ENCODE peak calls at places on chromosomes 1 and 21, in seven cellular contexts. F is lower lobe of right lung, A is choroid plexus epithelial cell, Q is suprapubic skin, Y is nephron progenitor cell, H is fibroblast of lung, L is cardiac fibroblast. S is an unnamed sample.

GRCh38 chr1:26225033-26225831 is 8.8 kb upstream of the CEP85 start:
- DNase-seq in F (peak), A (peak), Q (peak), Y (peak), H (peak), L (peak), S (no peak)

GRCh38 chr21:16496594-16496993 is 766.8 kb downstream of the USP25 start:
- DNase-seq in F (no peak), A (peak), Q (no peak), Y (no peak), H (no peak), L (no peak), S (no peak)

GRCh38 chr1:87513971-87514660 is 185.4 kb downstream of the LMO4 start:
- DNase-seq in F (no peak), A (no peak), Q (no peak), Y (no peak), H (peak), L (no peak), S (no peak)

GRCh38 chr1:58576727-58577675 is at the start of gene TACSTD2:
- DNase-seq in F (peak), A (no peak), Q (peak), Y (peak), H (no peak), L (no peak), S (no peak)

GRCh38 chr1:150484431-150484830 is 2.8 kb upstream of the TARS2 start:
- DNase-seq in F (no peak), A (no peak), Q (no peak), Y (no peak), H (no peak), L (peak), S (peak)

GRCh38 chr1:50279622-50280320 is 143.5 kb downstream of the DMRTA2 start:
- DNase-seq in F (no peak), A (peak), Q (no peak), Y (peak), H (no peak), L (peak), S (no peak)

GRCh38 chr1:35560256-35561225 is 2.9 kb downstream of the NCDN start:
- DNase-seq in F (peak), A (no peak), Q (peak), Y (no peak), H (no peak), L (no peak), S (no peak)

GRCh38 chr1:151839457-151840409 is at the start of gene C2CD4D:
- DNase-seq in F (peak), A (peak), Q (peak), Y (peak), H (no peak), L (no peak), S (no peak)

GRCh38 chr1:84724128-84724860 is 34.0 kb upstream of the SSX2IP start:
- DNase-seq in F (peak), A (no peak), Q (no peak), Y (peak), H (no peak), L (no peak), S (no peak)

GRCh38 chr21:18832950-18833349 is 429.4 kb upstream of the TMPRSS15 start:
- DNase-seq in F (no peak), A (peak), Q (no peak), Y (no peak), H (peak), L (peak), S (peak)

GRCh38 chr1:70468180-70468579 is 57.1 kb downstream of the CTH start:
- DNase-seq in F (no peak), A (no peak), Q (no peak), Y (no peak), H (no peak), L (no peak), S (no peak)

GRCh38 chr1:82625562-82625961 is 824.8 kb downstream of the ADGRL2 start:
- DNase-seq in F (no peak), A (no peak), Q (no peak), Y (no peak), H (peak), L (no peak), S (no peak)

GRCh38 chr1:17485280-17485679 is 45.8 kb upstream of the RCC2 start:
- DNase-seq in F (no peak), A (peak), Q (no peak), Y (peak), H (peak), L (peak), S (no peak)

GRCh38 chr1:30823627-30823968 is 66.0 kb upstream of the LAPTM5 start:
- DNase-seq in F (no peak), A (no peak), Q (no peak), Y (no peak), H (no peak), L (no peak), S (no peak)

GRCh38 chr1:33185541-33185940 is 3.7 kb upstream of the TRIM62 start:
- DNase-seq in F (no peak), A (no peak), Q (no peak), Y (no peak), H (no peak), L (no peak), S (no peak)

GRCh38 chr1:22118291-22118992 is 24.5 kb downstream of the WNT4 start:
- DNase-seq in F (no peak), A (no peak), Q (peak), Y (no peak), H (no peak), L (no peak), S (no peak)

GRCh38 chr1:53060580-53060979 is 1.4 kb upstream of the PODN start:
- DNase-seq in F (no peak), A (peak), Q (peak), Y (no peak), H (peak), L (peak), S (peak)

GRCh38 chr1:119948342-119949214 is 52.3 kb upstream of the ADAM30 start:
- DNase-seq in F (peak), A (peak), Q (peak), Y (peak), H (peak), L (peak), S (peak)

GRCh38 chr1:223628233-223628632 is 37.3 kb downstream of the CAPN8 start:
- DNase-seq in F (peak), A (peak), Q (no peak), Y (peak), H (peak), L (peak), S (peak)

GRCh38 chr1:99737016-99737415 is 29.4 kb downstream of the FRRS1 start:
- DNase-seq in F (no peak), A (peak), Q (no peak), Y (peak), H (peak), L (peak), S (peak)

GRCh38 chr1:214658785-214659184 is 55.8 kb downstream of the CENPF start:
- DNase-seq in F (no peak), A (peak), Q (no peak), Y (peak), H (peak), L (peak), S (no peak)

GRCh38 chr1:15101112-15101760 is 52.3 kb upstream of the TMEM51 start:
- DNase-seq in F (no peak), A (no peak), Q (no peak), Y (no peak), H (no peak), L (no peak), S (no peak)

GRCh38 chr1:85307987-85308836 is 31.8 kb upstream of the BCL10 start:
- DNase-seq in F (peak), A (peak), Q (peak), Y (peak), H (peak), L (peak), S (peak)

GRCh38 chr1:103582493-103582892 is 11.1 kb downstream of the AMY2B start:
- DNase-seq in F (no peak), A (no peak), Q (no peak), Y (no peak), H (peak), L (no peak), S (no peak)

GRCh38 chr1:4411862-4412261 is 242.5 kb upstream of the AJAP1 start:
- DNase-seq in F (no peak), A (no peak), Q (no peak), Y (no peak), H (no peak), L (no peak), S (no peak)

GRCh38 chr1:54339126-54339525 is 67.1 kb downstream of the SSBP3 start:
- DNase-seq in F (no peak), A (no peak), Q (no peak), Y (no peak), H (no peak), L (no peak), S (no peak)

GRCh38 chr1:50108497-50109073 is at the start of gene ELAVL4:
- DNase-seq in F (no peak), A (no peak), Q (no peak), Y (no peak), H (no peak), L (no peak), S (no peak)

GRCh38 chr21:45996311-45997204 is 15.0 kb downstream of the COL6A1 start:
- DNase-seq in F (peak), A (no peak), Q (peak), Y (peak), H (no peak), L (no peak), S (no peak)

GRCh38 chr1:9592510-9593075 is 3.9 kb downstream of the TMEM201 start:
- DNase-seq in F (peak), A (no peak), Q (peak), Y (no peak), H (no peak), L (no peak), S (no peak)

GRCh38 chr1:81582467-81582986 is 218.2 kb upstream of the ADGRL2 start:
- DNase-seq in F (no peak), A (peak), Q (no peak), Y (no peak), H (peak), L (peak), S (no peak)

GRCh38 chr1:99565606-99566289 is 80.2 kb upstream of the PALMD start:
- DNase-seq in F (no peak), A (no peak), Q (no peak), Y (no peak), H (no peak), L (no peak), S (no peak)

GRCh38 chr21:16908087-16908486 is 604.8 kb upstream of the CXADR start:
- DNase-seq in F (no peak), A (no peak), Q (no peak), Y (no peak), H (no peak), L (peak), S (peak)

GRCh38 chr1:244020086-244020485 is 31.0 kb upstream of the ZBTB18 start:
- DNase-seq in F (no peak), A (no peak), Q (no peak), Y (no peak), H (peak), L (peak), S (no peak)

GRCh38 chr1:226629210-226629895 is 80.8 kb downstream of the STUM start:
- DNase-seq in F (peak), A (no peak), Q (peak), Y (no peak), H (no peak), L (no peak), S (no peak)

GRCh38 chr1:218347713-218348627 is 2.8 kb downstream of the TGFB2 start:
- DNase-seq in F (no peak), A (peak), Q (no peak), Y (no peak), H (peak), L (peak), S (no peak)

GRCh38 chr1:40712997-40713396 is 21.5 kb downstream of the NFYC start:
- DNase-seq in F (no peak), A (no peak), Q (no peak), Y (no peak), H (no peak), L (peak), S (no peak)

GRCh38 chr21:34974162-34974981 is 74.7 kb downstream of the RUNX1 start:
- DNase-seq in F (no peak), A (no peak), Q (no peak), Y (no peak), H (peak), L (no peak), S (no peak)

GRCh38 chr1:246947255-246947654 is 15.5 kb upstream of the AHCTF1 start:
- DNase-seq in F (no peak), A (peak), Q (peak), Y (no peak), H (peak), L (peak), S (no peak)

GRCh38 chr1:228265167-228265566 is 57.3 kb downstream of the OBSCN start:
- DNase-seq in F (no peak), A (peak), Q (no peak), Y (no peak), H (peak), L (peak), S (peak)

GRCh38 chr1:233518344-233518743 is 95.6 kb upstream of the KCNK1 start:
- DNase-seq in F (no peak), A (no peak), Q (no peak), Y (peak), H (no peak), L (peak), S (no peak)
- TF ChIP-seq CTCF in F (peak), A (peak), Q (peak), Y (peak), H (no peak), L (no peak), S (peak)

DNA sequence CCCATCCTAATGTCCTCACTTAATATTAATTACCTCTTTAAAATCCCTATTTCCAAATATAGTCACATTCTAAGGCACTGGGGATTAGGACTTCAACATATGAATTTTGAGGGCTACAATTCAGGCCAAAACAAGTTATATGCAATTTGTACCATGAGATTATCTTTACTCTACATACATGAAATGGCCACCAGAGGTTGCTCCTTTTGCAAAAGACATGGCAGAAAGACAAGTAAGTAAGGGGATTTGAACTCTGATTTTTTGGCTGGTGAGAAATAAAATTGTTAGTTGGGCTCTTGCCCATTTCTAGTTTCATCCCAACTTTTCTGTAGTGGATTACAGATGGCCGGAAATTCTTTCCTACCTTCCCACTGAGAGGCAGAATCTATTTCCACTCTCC is 4.8 kb upstream of the ALG6 start:
- DNase-seq in F (no peak), A (peak), Q (no peak), Y (no peak), H (peak), L (no peak), S (no peak)
- TF ChIP-seq CTCF in F (no peak), A (peak), Q (no peak), Y (no peak), H (no peak), L (no peak), S (peak)

GRCh38 chr1:23368562-23369334 is 888 bp downstream of the ZNF436 start:
- DNase-seq in F (peak), A (peak), Q (peak), Y (peak), H (peak), L (peak), S (peak)

GRCh38 chr1:23369335-23370013 is at the start of gene ZNF436:
- DNase-seq in F (peak), A (peak), Q (peak), Y (peak), H (peak), L (peak), S (peak)

GRCh38 chr1:23367451-23367790 is 2.2 kb downstream of the ZNF436 start:
- DNase-seq in F (no peak), A (no peak), Q (peak), Y (no peak), H (no peak), L (no peak), S (no peak)

GRCh38 chr1:23366598-23366997 is 3.0 kb downstream of the ZNF436 start:
- DNase-seq in F (no peak), A (no peak), Q (no peak), Y (no peak), H (no peak), L (no peak), S (no peak)

DNA sequence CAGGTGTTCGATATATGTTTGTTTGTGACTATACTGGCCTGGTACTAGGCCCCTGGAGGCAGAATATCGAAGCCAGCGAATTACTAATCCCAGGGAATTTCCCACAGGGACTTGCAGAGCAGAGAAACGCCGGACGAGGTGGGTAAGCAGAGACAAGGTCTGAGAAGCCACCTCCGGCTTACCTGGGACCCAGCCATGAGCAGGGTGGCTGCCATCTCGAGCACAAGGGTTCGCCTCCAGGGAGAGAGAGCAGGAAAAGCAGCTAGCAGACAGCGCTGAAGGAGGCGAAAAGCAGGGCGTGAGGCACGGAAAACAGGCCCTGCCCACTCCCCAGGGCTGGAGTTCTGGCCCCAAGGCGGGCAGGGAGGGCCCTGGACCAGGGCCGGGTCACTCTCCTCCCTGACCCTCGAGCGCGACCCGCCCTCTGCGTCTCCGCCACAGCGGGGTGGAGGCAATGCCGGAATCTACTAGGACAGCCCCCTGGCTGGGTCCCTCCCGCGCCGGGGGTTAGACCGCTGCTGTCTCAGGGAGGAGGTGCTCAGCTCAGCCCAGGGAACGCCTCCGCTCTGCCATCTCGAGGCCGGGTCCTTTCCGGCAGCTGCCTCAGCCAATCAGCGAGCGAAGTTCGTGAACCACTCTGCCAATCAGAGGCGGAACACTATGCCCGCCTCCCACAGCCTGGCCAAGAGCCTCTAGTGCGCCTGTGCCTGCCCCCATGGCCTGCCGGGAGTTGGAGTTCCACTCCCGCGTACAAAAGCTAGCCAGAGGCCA is 1.7 kb downstream of the ZNF436 start:
- DNase-seq in F (peak), A (peak), Q (peak), Y (peak), H (peak), L (peak), S (peak)
- TF ChIP-seq CTCF in F (no peak), A (no peak), Q (no peak), Y (no peak), H (no peak), L (no peak), S (no peak)

GRCh38 chr1:37561794-37562132 is 5.0 kb downstream of the DNALI1 start:
- DNase-seq in F (no peak), A (peak), Q (no peak), Y (peak), H (peak), L (peak), S (peak)
- TF ChIP-seq CTCF in F (peak), A (peak), Q (peak), Y (peak), H (peak), L (peak), S (peak)

S was measured in HFFc6.